ENCODE peak calls at places on chromosome 13, in six cellular contexts. One of them, this sample, is unnamed.

GRCh38 chr13:112991611-112992010 is 22.6 kb downstream of the MCF2L start:
- DNase-seq in omental fat pad: no peak
- DNase-seq in neuronal stem cell: no peak
- DNase-seq in EL: no peak
- DNase-seq in anterior cingulate cortex: peak; percentile 31
- DNase-seq in occipital lobe: no peak
- DNase-seq in this sample: no peak

GRCh38 chr13:41944229-41944628 is 16.7 kb downstream of the VWA8 start:
- DNase-seq in neuronal stem cell: no peak
- DNase-seq in anterior cingulate cortex: no peak
- DNase-seq in omental fat pad: no peak
- DNase-seq in EL: no peak
- DNase-seq in occipital lobe: no peak
- DNase-seq in this sample: no peak

GRCh38 chr13:43087960-43088580 is 64.7 kb downstream of the DNAJC15 start:
- DNase-seq in EL: no peak
- DNase-seq in neuronal stem cell: no peak
- DNase-seq in omental fat pad: no peak
- DNase-seq in occipital lobe: no peak
- DNase-seq in anterior cingulate cortex: no peak
- DNase-seq in this sample: peak; percentile 39

GRCh38 chr13:65133094-65133493 is 2097.0 kb downstream of the PCDH9 start:
- DNase-seq in omental fat pad: no peak
- DNase-seq in anterior cingulate cortex: no peak
- DNase-seq in EL: no peak
- DNase-seq in neuronal stem cell: no peak
- DNase-seq in occipital lobe: no peak
- DNase-seq in this sample: no peak

GRCh38 chr13:113034451-113035208 is 65.6 kb downstream of the MCF2L start:
- DNase-seq in occipital lobe: peak; percentile 43
- DNase-seq in omental fat pad: no peak
- DNase-seq in EL: peak; percentile 59
- DNase-seq in anterior cingulate cortex: peak; percentile 57
- DNase-seq in neuronal stem cell: peak; percentile 33
- DNase-seq in this sample: peak; percentile 71

GRCh38 chr13:86684402-86684801 is 885.2 kb upstream of the SLITRK6 start:
- DNase-seq in occipital lobe: no peak
- DNase-seq in omental fat pad: no peak
- DNase-seq in anterior cingulate cortex: no peak
- DNase-seq in neuronal stem cell: no peak
- DNase-seq in EL: no peak
- DNase-seq in this sample: no peak

GRCh38 chr13:56335775-56336174 is 804.9 kb upstream of the PRR20A start:
- DNase-seq in omental fat pad: no peak
- DNase-seq in anterior cingulate cortex: no peak
- DNase-seq in neuronal stem cell: no peak
- DNase-seq in occipital lobe: no peak
- DNase-seq in EL: no peak
- DNase-seq in this sample: no peak

GRCh38 chr13:23842406-23842805 is 46.8 kb downstream of the MIPEP start:
- DNase-seq in omental fat pad: no peak
- DNase-seq in neuronal stem cell: no peak
- DNase-seq in occipital lobe: no peak
- DNase-seq in EL: no peak
- DNase-seq in anterior cingulate cortex: peak; percentile 26
- DNase-seq in this sample: no peak

GRCh38 chr13:99868767-99869166 is 102.8 kb downstream of the ZIC5 start:
- DNase-seq in omental fat pad: no peak
- DNase-seq in occipital lobe: no peak
- DNase-seq in anterior cingulate cortex: no peak
- DNase-seq in neuronal stem cell: no peak
- DNase-seq in EL: no peak
- DNase-seq in this sample: no peak

GRCh38 chr13:52842440-52842839 is 6.0 kb downstream of the PCDH8 start:
- DNase-seq in anterior cingulate cortex: no peak
- DNase-seq in occipital lobe: no peak
- DNase-seq in neuronal stem cell: no peak
- DNase-seq in EL: no peak
- DNase-seq in omental fat pad: no peak
- DNase-seq in this sample: no peak

GRCh38 chr13:100540621-100541020 is 48.0 kb downstream of the GGACT start:
- DNase-seq in EL: no peak
- DNase-seq in occipital lobe: no peak
- DNase-seq in neuronal stem cell: no peak
- DNase-seq in anterior cingulate cortex: no peak
- DNase-seq in omental fat pad: no peak
- DNase-seq in this sample: no peak

GRCh38 chr13:79645569-79645968 is 164.6 kb downstream of the NDFIP2 start:
- DNase-seq in EL: no peak
- DNase-seq in anterior cingulate cortex: no peak
- DNase-seq in neuronal stem cell: no peak
- DNase-seq in omental fat pad: no peak
- DNase-seq in occipital lobe: no peak
- DNase-seq in this sample: no peak

GRCh38 chr13:26499209-26499601 is 58.3 kb upstream of the WASF3 start:
- DNase-seq in omental fat pad: no peak
- DNase-seq in anterior cingulate cortex: no peak
- DNase-seq in EL: no peak
- DNase-seq in occipital lobe: no peak
- DNase-seq in neuronal stem cell: no peak
- DNase-seq in this sample: no peak

GRCh38 chr13:103883698-103884097 is 817.5 kb upstream of the SLC10A2 start:
- DNase-seq in occipital lobe: no peak
- DNase-seq in EL: no peak
- DNase-seq in neuronal stem cell: no peak
- DNase-seq in omental fat pad: no peak
- DNase-seq in anterior cingulate cortex: no peak
- DNase-seq in this sample: peak; percentile 35

GRCh38 chr13:43136940-43137574 is 113.7 kb downstream of the DNAJC15 start:
- DNase-seq in omental fat pad: no peak
- DNase-seq in neuronal stem cell: no peak
- DNase-seq in anterior cingulate cortex: no peak
- DNase-seq in EL: no peak
- DNase-seq in occipital lobe: no peak
- DNase-seq in this sample: no peak

GRCh38 chr13:109867766-109868165 is 81.4 kb upstream of the IRS2 start:
- DNase-seq in neuronal stem cell: no peak
- DNase-seq in omental fat pad: no peak
- DNase-seq in anterior cingulate cortex: no peak
- DNase-seq in EL: no peak
- DNase-seq in occipital lobe: no peak
- DNase-seq in this sample: no peak

GRCh38 chr13:107864543-107865460 is 350.5 kb downstream of the LIG4 start:
- DNase-seq in omental fat pad: no peak
- DNase-seq in neuronal stem cell: peak; percentile 84
- DNase-seq in EL: no peak
- DNase-seq in anterior cingulate cortex: no peak
- DNase-seq in occipital lobe: no peak
- DNase-seq in this sample: peak; percentile 87

GRCh38 chr13:109941221-109941620 is 154.8 kb upstream of the IRS2 start:
- DNase-seq in occipital lobe: no peak
- DNase-seq in omental fat pad: no peak
- DNase-seq in anterior cingulate cortex: no peak
- DNase-seq in neuronal stem cell: no peak
- DNase-seq in EL: no peak
- DNase-seq in this sample: no peak